ENCODE peak calls at places on chromosomes 3 and 15, in six cellular contexts. D is neural progenitor cell, B is left lung, V is PC-3, E is A549, C is psoas muscle. R is an unnamed sample. For H3K9me3, the result is how much of the 10 kb centered on the place peaks cover.

GRCh38 chr3:184031187-184031792 is at the start of gene HTR3D:
- DNase-seq in D (no peak), B (no peak), V (no peak), E (no peak), C (no peak), R (no peak)

GRCh38 chr3:101026881-101027678 is 33.9 kb upstream of the ABI3BP start:
- DNase-seq in D (peak), B (no peak), V (no peak), E (no peak), C (no peak), R (no peak)

GRCh38 chr3:27323087-27323570 is 46.1 kb downstream of the NEK10 start:
- DNase-seq in D (no peak), B (no peak), V (no peak), E (no peak), C (no peak), R (no peak)

GRCh38 chr3:145899229-145899628 is 261.8 kb downstream of the PLOD2 start:
- DNase-seq in D (no peak), B (no peak), V (no peak), E (no peak), C (no peak), R (no peak)

GRCh38 chr3:192825657-192826200 is 91.9 kb downstream of the MB21D2 start:
- DNase-seq in D (no peak), B (no peak), V (no peak), E (no peak), C (no peak), R (no peak)

GRCh38 chr3:140953028-140953960 is 11.7 kb downstream of the SLC25A36 start:
- DNase-seq in D (no peak), B (no peak), V (peak), E (no peak), C (no peak), R (no peak)

GRCh38 chr3:79012946-79013362 is 754.8 kb downstream of the ROBO1 start:
- DNase-seq in D (peak), B (no peak), V (no peak), E (no peak), C (no peak), R (no peak)

GRCh38 chr3:4550957-4551754 is 58.0 kb downstream of the ITPR1 start:
- DNase-seq in D (no peak), B (no peak), V (no peak), E (no peak), C (no peak), R (no peak)

GRCh38 chr3:185361920-185362319 is 1.0 kb upstream of the MAP3K13 start:
- DNase-seq in D (no peak), B (no peak), V (peak), E (no peak), C (no peak), R (no peak)

GRCh38 chr3:100269410-100270217 is 8.8 kb downstream of the TBC1D23 start:
- DNase-seq in D (no peak), B (no peak), V (peak), E (no peak), C (no peak), R (no peak)

GRCh38 chr3:155605571-155605970 is 139.3 kb downstream of the PLCH1 start:
- DNase-seq in D (no peak), B (no peak), V (peak), E (no peak), C (no peak), R (no peak)

GRCh38 chr3:5264093-5264610 is 76.6 kb downstream of the EDEM1 start:
- DNase-seq in D (peak), B (no peak), V (no peak), E (no peak), C (no peak), R (no peak)

GRCh38 chr15:36356978-36357582 is 222.3 kb upstream of the CDIN1 start:
- DNase-seq in D (no peak), B (no peak), V (no peak), E (no peak), C (no peak), R (no peak)

GRCh38 chr3:128362026-128362965 is 104.4 kb downstream of the DNAJB8 start:
- DNase-seq in D (no peak), B (no peak), V (no peak), E (no peak), C (peak), R (no peak)

GRCh38 chr15:42419369-42419768 is 60.1 kb downstream of the CAPN3 start:
- DNase-seq in D (no peak), B (no peak), V (no peak), E (no peak), C (no peak), R (no peak)

GRCh38 chr3:58434990-58435389 is 1.4 kb upstream of the PDHB start:
- DNase-seq in D (peak), B (no peak), V (peak), E (no peak), C (no peak), R (no peak)

GRCh38 chr3:42581709-42582473 is at the start of gene SEC22C:
- DNase-seq in D (peak), B (peak), V (peak), E (peak), C (peak), R (peak)

GRCh38 chr3:177602601-177603136 is 405.4 kb upstream of the TBL1XR1 start:
- DNase-seq in D (no peak), B (no peak), V (peak), E (no peak), C (no peak), R (no peak)

GRCh38 chr3:65979152-65979551 is 59.6 kb downstream of the MAGI1 start:
- DNase-seq in D (no peak), B (no peak), V (no peak), E (no peak), C (no peak), R (no peak)

GRCh38 chr3:48826451-48826850 is 21.2 kb downstream of the PRKAR2A start:
- DNase-seq in D (no peak), B (no peak), V (no peak), E (no peak), C (no peak), R (no peak)

GRCh38 chr15:54960266-54960665 is 236.5 kb downstream of the RSL24D1 start:
- DNase-seq in D (no peak), B (no peak), V (no peak), E (no peak), C (no peak), R (no peak)

GRCh38 chr3:143001034-143001368 is 369 bp upstream of the U2SURP start:
- DNase-seq in D (no peak), B (peak), V (no peak), E (no peak), C (peak), R (no peak)

GRCh38 chr3:68007621-68008226 is 353.3 kb upstream of the SUCLG2 start:
- DNase-seq in D (peak), B (peak), V (no peak), E (no peak), C (peak), R (peak)

GRCh38 chr15:50676799-50677483 is 9.7 kb downstream of the TRPM7 start:
- DNase-seq in D (no peak), B (no peak), V (no peak), E (peak), C (no peak), R (no peak)

GRCh38 chr3:101466465-101467309 is 46.3 kb downstream of the SENP7 start:
- DNase-seq in D (peak), B (peak), V (no peak), E (no peak), C (no peak), R (no peak)

GRCh38 chr15:98894312-98894711 is 113.3 kb downstream of the PGPEP1L start:
- DNase-seq in D (no peak), B (no peak), V (no peak), E (no peak), C (no peak), R (no peak)

GRCh38 chr3:109224333-109224732 is 87.8 kb downstream of the C3orf85 start:
- DNase-seq in D (peak), B (no peak), V (peak), E (no peak), C (no peak), R (no peak)

GRCh38 chr3:142281474-142281873 is 56.1 kb upstream of the GK5 start:
- DNase-seq in D (no peak), B (no peak), V (no peak), E (no peak), C (no peak), R (no peak)

GRCh38 chr3:7875858-7876442 is 625.7 kb upstream of the LMCD1 start:
- DNase-seq in D (no peak), B (no peak), V (no peak), E (no peak), C (no peak), R (no peak)

GRCh38 chr15:74202461-74203401 is at the start of gene STRA6:
- DNase-seq in D (peak), B (peak), V (no peak), E (peak), C (no peak), R (no peak)

GRCh38 chr15:100167884-100168375 is 173.8 kb downstream of the ADAMTS17 start:
- DNase-seq in D (no peak), B (no peak), V (no peak), E (no peak), C (peak), R (no peak)

GRCh38 chr15:75718326-75718725 is 5.7 kb upstream of the CSPG4 start:
- DNase-seq in D (no peak), B (peak), V (peak), E (no peak), C (no peak), R (no peak)

GRCh38 chr3:111884411-111885018 is 25.4 kb downstream of the PHLDB2 start:
- DNase-seq in D (no peak), B (no peak), V (no peak), E (no peak), C (no peak), R (no peak)

GRCh38 chr3:32239638-32240550 is 1.4 kb downstream of the CMTM8 start:
- DNase-seq in D (peak), B (no peak), V (peak), E (peak), C (no peak), R (peak)

GRCh38 chr3:66066963-66067617 is 28.4 kb upstream of the MAGI1 start:
- DNase-seq in D (peak), B (no peak), V (no peak), E (no peak), C (no peak), R (no peak)

DNA sequence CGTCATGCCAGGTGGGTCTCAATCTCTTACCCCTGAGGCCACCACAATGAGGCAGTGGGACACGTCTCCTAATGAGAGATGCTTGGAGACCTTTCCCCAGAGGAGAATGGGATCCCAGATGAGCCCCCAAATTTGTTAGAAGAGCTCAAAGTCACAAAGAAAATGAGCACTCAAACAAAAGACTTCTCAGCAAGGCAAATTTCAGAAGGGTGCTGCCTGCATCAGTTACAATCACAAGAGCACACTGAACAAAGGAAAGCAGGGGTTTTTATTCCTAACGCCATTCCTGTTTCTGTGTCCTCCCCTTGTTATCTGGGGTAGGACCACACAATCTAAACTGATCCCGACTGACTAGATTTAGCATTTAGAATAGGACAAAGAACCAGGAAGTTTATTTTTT is 50.1 kb downstream of the DLG1 start:
- DNase-seq in D (no peak), B (no peak), V (no peak), E (no peak), C (no peak), R (no peak)
- H3K9me3 ChIP-seq in D (under half), B (under half), V (under half), E (under half), C (under half), R (under half)

DNA sequence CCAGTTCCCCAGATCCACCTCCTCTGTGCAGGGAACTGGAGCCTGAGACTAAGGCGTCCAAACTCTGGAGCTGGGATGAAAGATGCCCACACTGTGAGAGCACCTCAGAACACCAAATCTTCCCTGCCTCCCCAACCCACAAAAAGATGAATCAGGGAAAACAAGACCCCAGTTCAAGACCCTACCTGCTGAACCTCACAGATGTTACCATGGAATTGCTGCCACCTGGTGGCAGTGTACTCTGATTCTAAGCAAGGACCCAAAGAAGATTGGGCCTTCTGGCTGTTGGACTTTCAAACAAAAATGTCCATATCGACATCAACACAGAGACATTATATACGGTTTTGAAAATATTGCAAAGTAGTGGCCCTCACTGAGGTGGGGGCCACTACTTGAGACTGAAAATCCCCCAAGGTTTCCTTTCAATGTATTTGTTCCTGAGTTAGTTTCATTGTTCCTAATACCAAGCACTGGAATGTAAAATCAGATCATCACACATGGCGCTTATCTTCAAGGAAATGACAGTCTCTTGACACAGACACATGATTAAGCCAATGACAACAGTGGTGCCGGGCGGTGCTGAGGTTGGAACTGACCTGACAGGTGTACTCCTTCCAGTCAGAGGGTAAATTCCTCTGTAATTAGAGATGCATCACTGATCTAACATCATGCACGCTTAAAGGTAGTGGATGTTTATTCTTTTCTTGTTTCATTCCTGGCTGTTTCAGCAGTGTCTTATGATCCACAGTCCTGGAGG is 67.6 kb downstream of the SLC6A11 start:
- DNase-seq in D (peak), B (no peak), V (peak), E (peak), C (no peak), R (no peak)
- TF ChIP-seq CTCF in D (peak), B (no peak), V (peak), E (peak), C (peak), R (no peak)

GRCh38 chr15:25055356-25056068 is 100.7 kb downstream of the SNRPN start:
- DNase-seq in D (no peak), B (no peak), V (no peak), E (no peak), C (no peak), R (no peak)

GRCh38 chr15:25054943-25055342 is 100.2 kb downstream of the SNRPN start:
- DNase-seq in D (no peak), B (no peak), V (no peak), E (no peak), C (no peak), R (no peak)

GRCh38 chr15:25057574-25057973 is 102.8 kb downstream of the SNRPN start:
- DNase-seq in D (no peak), B (no peak), V (no peak), E (no peak), C (no peak), R (no peak)

GRCh38 chr15:25058080-25058785 is 103.4 kb downstream of the SNRPN start:
- DNase-seq in D (no peak), B (no peak), V (no peak), E (no peak), C (no peak), R (no peak)

GRCh38 chr15:25056484-25057429 is 102.0 kb downstream of the SNRPN start:
- DNase-seq in D (no peak), B (no peak), V (no peak), E (no peak), C (no peak), R (no peak)
- H3K9me3 ChIP-seq in D (under half), B (under half), V (half or more), E (half or more), C (half or more), R (half or more)

GRCh38 chr3:71858493-71859127 is 73.7 kb upstream of the PROK2 start:
- DNase-seq in D (no peak), B (no peak), V (no peak), E (no peak), C (no peak), R (no peak)

GRCh38 chr3:71857926-71858325 is 73.0 kb upstream of the PROK2 start:
- DNase-seq in D (no peak), B (no peak), V (no peak), E (no peak), C (no peak), R (no peak)

GRCh38 chr3:71863563-71864190 is 78.7 kb upstream of the PROK2 start:
- DNase-seq in D (no peak), B (no peak), V (no peak), E (no peak), C (no peak), R (no peak)

GRCh38 chr3:71862374-71863145 is 77.6 kb upstream of the PROK2 start:
- DNase-seq in D (no peak), B (no peak), V (no peak), E (no peak), C (no peak), R (no peak)

DNA sequence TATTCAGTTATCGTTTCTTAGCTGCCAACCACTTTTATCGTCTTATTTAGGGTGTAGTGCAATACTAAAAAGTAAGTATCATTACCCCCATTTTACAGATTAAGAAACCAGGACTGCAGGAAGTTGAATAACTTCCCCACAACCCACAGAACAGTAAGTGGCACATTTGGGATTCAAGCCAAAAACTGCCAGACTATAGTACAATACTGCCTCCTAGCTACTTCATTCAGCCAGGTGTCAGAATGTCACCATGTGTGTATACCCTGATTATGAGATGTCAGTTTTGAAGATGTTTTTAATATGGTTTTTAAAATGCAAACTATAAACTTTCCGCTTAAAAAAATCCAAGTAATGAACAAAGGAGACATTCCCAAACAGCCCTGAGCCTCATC is 74.2 kb upstream of the PROK2 start:
- DNase-seq in D (peak), B (no peak), V (peak), E (peak), C (no peak), R (no peak)
- TF ChIP-seq CTCF in D (peak), B (peak), V (peak), E (peak), C (peak), R (peak)

DNA sequence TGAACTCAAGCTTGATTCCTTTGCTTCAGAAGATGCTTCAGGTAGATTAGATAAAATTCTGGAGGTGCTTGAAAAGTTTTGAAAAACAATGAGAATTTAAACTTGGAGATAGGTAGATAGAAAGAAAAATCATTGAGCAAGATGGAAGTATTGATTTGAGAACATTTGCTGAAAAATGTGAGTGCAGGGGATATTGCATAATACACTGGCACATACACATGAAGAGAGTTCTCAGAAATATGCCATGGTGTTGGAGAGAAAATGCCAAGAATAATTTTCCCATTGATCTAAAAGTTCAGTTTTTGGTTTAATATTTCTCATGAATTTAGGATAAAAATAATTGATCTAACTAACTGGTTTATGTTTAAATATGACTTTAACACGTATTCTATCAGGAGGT is 107.2 kb upstream of the GBE1 start:
- DNase-seq in D (no peak), B (no peak), V (no peak), E (no peak), C (no peak), R (no peak)
- H3K9me3 ChIP-seq in D (under half), B (under half), V (under half), E (under half), C (under half), R (under half)

R was measured in CD4-positive, alpha-beta T cell.